ENCODE peak calls at places on chromosomes 2 and 18, in nine cellular contexts. A is GM12865, J is neural progenitor cell, V is OCI-LY7, D is NB4, E is ascending aorta, Z is mesendoderm, U is fibroblast of pulmonary artery, C is body of pancreas. P is an unnamed sample.
A peak's percentile ranks its signal among the peaks of the same experiment; 100 is the strongest.

GRCh38 chr2:30511122-30512083 is 64.4 kb downstream of the LCLAT1 start:
- DNase-seq in J (no peak), U (peak; percentile 27), E (no peak), C (no peak), A (no peak), Z (peak; percentile 29), D (peak; percentile 32), V (no peak), P (peak; percentile 59)

GRCh38 chr2:113164234-113164929 is 9.4 kb upstream of the PSD4 start:
- DNase-seq in C (no peak), D (no peak), E (no peak), Z (no peak), J (no peak), V (no peak), U (no peak), A (no peak), P (no peak)

GRCh38 chr2:23651187-23651983 is 266.4 kb downstream of the KLHL29 start:
- DNase-seq in Z (no peak), A (no peak), V (no peak), D (peak; percentile 35), J (no peak), U (peak; percentile 78), C (no peak), E (no peak), P (peak; percentile 87)

GRCh38 chr2:231371430-231372054 is 24.0 kb upstream of the B3GNT7 start:
- DNase-seq in U (no peak), C (no peak), E (no peak), D (no peak), Z (no peak), J (no peak), A (no peak), V (no peak), P (no peak)

GRCh38 chr2:26345284-26345553 is 724 bp upstream of the SELENOI start:
- DNase-seq in E (no peak), U (no peak), A (no peak), D (no peak), C (no peak), Z (no peak), V (no peak), J (no peak), P (no peak)

GRCh38 chr2:138209009-138209408 is 244.7 kb downstream of the HNMT start:
- DNase-seq in C (no peak), E (no peak), D (no peak), U (peak; percentile 5), Z (no peak), V (no peak), J (no peak), A (no peak), P (peak; percentile 57)

GRCh38 chr2:136932700-136933099 is 167.4 kb downstream of the THSD7B start:
- DNase-seq in C (no peak), V (peak; percentile 13), E (no peak), Z (peak; percentile 72), U (no peak), J (peak; percentile 67), D (peak; percentile 47), A (peak; percentile 34), P (no peak)

GRCh38 chr2:81060971-81061370 is 756.4 kb upstream of the LRRTM1 start:
- DNase-seq in E (no peak), D (no peak), J (no peak), V (no peak), C (no peak), Z (no peak), U (no peak), A (no peak), P (no peak)

GRCh38 chr2:231676243-231676642 is 32.1 kb upstream of the PTMA start:
- DNase-seq in V (peak; percentile 84), D (no peak), A (no peak), E (no peak), U (no peak), Z (no peak), C (no peak), J (no peak), P (no peak)

GRCh38 chr2:159854485-159854884 is 56.5 kb upstream of the CD302 start:
- DNase-seq in J (no peak), A (no peak), E (no peak), C (no peak), U (no peak), V (no peak), D (no peak), Z (no peak), P (no peak)

GRCh38 chr2:11389551-11390528 is 45.4 kb upstream of the ROCK2 start:
- DNase-seq in E (no peak), C (peak; percentile 34), V (no peak), D (no peak), J (no peak), A (no peak), U (peak; percentile 66), Z (peak; percentile 14), P (peak; percentile 35)

GRCh38 chr2:112891333-112891950 is 19.5 kb upstream of the IL37 start:
- DNase-seq in J (no peak), U (no peak), C (no peak), V (no peak), E (no peak), A (peak; percentile 12), Z (peak; percentile 89), D (no peak), P (no peak)

GRCh38 chr2:240949791-240950705 is 43.9 kb downstream of the CROCC2 start:
- DNase-seq in U (no peak), V (no peak), E (peak; percentile 45), Z (no peak), J (no peak), C (no peak), A (no peak), D (no peak), P (no peak)

GRCh38 chr2:118224144-118224887 is 136.0 kb downstream of the INSIG2 start:
- DNase-seq in A (peak; percentile 57), V (peak; percentile 7), C (no peak), J (peak; percentile 70), D (peak; percentile 64), U (no peak), E (no peak), Z (peak; percentile 62), P (no peak)

GRCh38 chr18:46174317-46175039 is 70.3 kb downstream of the HAUS1 start:
- DNase-seq in D (peak; percentile 70), C (peak; percentile 18), V (peak; percentile 70), Z (peak; percentile 71), A (peak; percentile 71), E (no peak), U (no peak), J (peak; percentile 79), P (peak; percentile 30)

DNA sequence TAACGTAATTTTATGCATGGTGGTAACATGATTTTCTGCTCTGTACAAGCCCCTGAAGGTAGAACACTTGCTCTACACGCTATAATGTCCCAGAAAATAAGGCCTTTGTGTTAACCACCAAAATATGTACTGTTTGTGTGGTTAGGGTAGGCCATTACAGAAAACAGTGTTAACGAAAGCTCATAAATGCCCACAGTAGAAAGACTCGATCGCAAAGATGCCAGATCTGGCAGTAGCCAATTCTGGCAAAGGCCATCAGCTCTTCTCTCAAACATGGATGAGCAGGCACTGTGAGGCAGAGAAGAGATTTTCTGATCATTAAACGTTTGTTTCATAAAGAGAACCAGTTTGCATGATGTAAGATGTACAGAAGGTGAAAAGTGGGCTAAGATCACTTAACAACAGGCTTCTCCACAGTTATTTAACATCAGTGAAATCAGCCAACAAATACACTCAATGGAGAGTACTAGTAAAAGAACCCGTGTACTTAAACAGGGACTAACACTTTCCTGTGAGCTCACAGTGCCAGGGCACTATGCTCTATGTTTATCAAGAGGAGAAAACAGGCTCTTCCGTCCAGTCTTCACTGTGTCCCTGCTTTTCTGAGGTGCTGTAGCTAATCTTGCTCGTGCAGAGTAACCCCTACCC is 80.3 kb downstream of the SPRED2 start:
- DNase-seq in V (no peak), D (no peak), A (no peak), J (no peak), E (no peak), U (no peak), Z (no peak), C (no peak), P (no peak)
- H3K4me3 ChIP-seq in V (no peak overlapping the region), D (no peak overlapping the region), A (no peak overlapping the region), J (no peak overlapping the region), E (no peak overlapping the region), U (no peak overlapping the region), Z (no peak overlapping the region), C (no peak overlapping the region), P (no peak overlapping the region)

GRCh38 chr2:64400733-64401500 is 53.0 kb upstream of the LGALSL start:
- DNase-seq in C (no peak), J (peak; percentile 23), V (no peak), E (no peak), D (no peak), U (no peak), A (no peak), Z (peak; percentile 23), P (no peak)
- H3K4me3 ChIP-seq in C (no peak overlapping the region), J (no peak overlapping the region), V (no peak overlapping the region), E (no peak overlapping the region), D (no peak overlapping the region), U (no peak overlapping the region), A (no peak overlapping the region), Z (no peak overlapping the region), P (no peak overlapping the region)

GRCh38 chr2:174633621-174633927 is 36.0 kb upstream of the WIPF1 start:
- DNase-seq in E (no peak), C (no peak), V (peak; percentile 60), Z (peak; percentile 13), D (peak; percentile 50), U (no peak), A (peak; percentile 57), J (peak; percentile 20), P (no peak)
- H3K4me3 ChIP-seq in E (peak overlapping the region; percentile 24), C (no peak overlapping the region), V (peak overlapping the region; percentile 73), Z (no peak overlapping the region), D (peak overlapping the region; percentile 88), U (no peak overlapping the region), A (peak overlapping the region; percentile 93), J (no peak overlapping the region), P (no peak overlapping the region)

GRCh38 chr2:67338601-67339233 is 58.4 kb upstream of the ETAA1 start:
- DNase-seq in A (no peak), D (no peak), C (no peak), E (no peak), U (no peak), Z (no peak), J (no peak), V (no peak), P (no peak)
- H3K4me3 ChIP-seq in A (no peak overlapping the region), D (no peak overlapping the region), C (no peak overlapping the region), E (no peak overlapping the region), U (no peak overlapping the region), Z (no peak overlapping the region), J (no peak overlapping the region), V (no peak overlapping the region), P (no peak overlapping the region)

GRCh38 chr2:186201371-186201770 is 284.7 kb upstream of the ZC3H15 start:
- DNase-seq in C (no peak), J (peak; percentile 15), E (no peak), A (no peak), Z (peak; percentile 59), V (no peak), D (no peak), U (peak; percentile 1), P (peak; percentile 4)

GRCh38 chr2:186209532-186209931 is 276.5 kb upstream of the ZC3H15 start:
- DNase-seq in U (no peak), J (no peak), D (no peak), V (no peak), Z (no peak), E (no peak), C (no peak), A (no peak), P (no peak)

GRCh38 chr2:186205243-186205642 is 280.8 kb upstream of the ZC3H15 start:
- DNase-seq in U (no peak), D (no peak), V (no peak), A (no peak), J (no peak), Z (no peak), C (no peak), E (no peak), P (no peak)
- H3K4me3 ChIP-seq in U (no peak overlapping the region), D (no peak overlapping the region), V (no peak overlapping the region), A (no peak overlapping the region), J (no peak overlapping the region), Z (no peak overlapping the region), C (no peak overlapping the region), E (no peak overlapping the region), P (no peak overlapping the region)

GRCh38 chr2:213162515-213163118 is 11.2 kb upstream of the IKZF2 start:
- DNase-seq in E (no peak), Z (no peak), U (peak; percentile 19), J (no peak), D (no peak), A (no peak), C (no peak), V (no peak), P (peak; percentile 52)
- H3K4me3 ChIP-seq in E (no peak overlapping the region), Z (no peak overlapping the region), U (no peak overlapping the region), J (no peak overlapping the region), D (no peak overlapping the region), A (no peak overlapping the region), C (no peak overlapping the region), V (no peak overlapping the region), P (no peak overlapping the region)